ENCODE peak calls at places on chromosomes 11 and 22, in seven cellular contexts. F, J, K, W, L, A and P are unnamed samples.
A peak's percentile ranks its signal among the peaks of the same experiment; 100 is the strongest.

GRCh38 chr11:133669371-133670046 is 137.2 kb upstream of the OPCML start:
- DNase-seq in K (no peak), J (peak; percentile 28), W (no peak), L (no peak), F (no peak), A (no peak), P (no peak)

GRCh38 chr11:63905179-63905578 is 11.8 kb downstream of the RCOR2 start:
- DNase-seq in F (no peak), K (no peak), W (no peak), A (no peak), L (no peak), J (no peak), P (no peak)

GRCh38 chr22:44363214-44363979 is 50.6 kb upstream of the SHISAL1 start:
- DNase-seq in A (no peak), F (peak; percentile 14), W (peak; percentile 88), L (no peak), K (peak; percentile 99), J (no peak), P (peak; percentile 92)

GRCh38 chr11:119995730-119996491 is 142.0 kb downstream of the TRIM29 start:
- DNase-seq in K (no peak), J (no peak), L (no peak), W (no peak), F (no peak), A (no peak), P (no peak)

GRCh38 chr11:44936527-44936926 is 14.2 kb downstream of the TP53I11 start:
- DNase-seq in K (peak; percentile 86), L (peak; percentile 78), J (peak; percentile 74), F (peak; percentile 50), A (peak; percentile 80), W (peak; percentile 79), P (peak; percentile 78)

GRCh38 chr11:93537767-93538261 is 5.4 kb downstream of the SMCO4 start:
- DNase-seq in J (no peak), W (peak; percentile 78), K (peak; percentile 14), L (no peak), F (no peak), A (no peak), P (no peak)

GRCh38 chr22:19120829-19121630 is 1.2 kb downstream of the DGCR2 start:
- DNase-seq in W (peak; percentile 64), J (peak; percentile 46), K (no peak), L (no peak), F (peak; percentile 63), A (no peak), P (peak; percentile 28)

GRCh38 chr22:36341640-36342041 is 46.1 kb downstream of the MYH9 start:
- DNase-seq in J (no peak), L (no peak), W (no peak), A (no peak), F (peak; percentile 81), K (no peak), P (no peak)

GRCh38 chr11:134664447-134664846 is 252.4 kb upstream of the B3GAT1 start:
- DNase-seq in A (peak; percentile 46), J (no peak), W (no peak), L (no peak), F (no peak), K (no peak), P (no peak)

GRCh38 chr22:43260346-43260745 is 73.4 kb upstream of the TTLL12 start:
- DNase-seq in A (no peak), F (no peak), J (no peak), L (no peak), K (no peak), W (no peak), P (no peak)

GRCh38 chr11:73981051-73981805 is 1.4 kb downstream of the UCP2 start:
- DNase-seq in W (no peak), L (peak; percentile 31), J (no peak), A (no peak), F (no peak), K (no peak), P (no peak)

GRCh38 chr22:31603574-31603973 is 58.4 kb downstream of the PISD start:
- DNase-seq in K (no peak), F (no peak), A (no peak), W (no peak), J (no peak), L (no peak), P (no peak)

GRCh38 chr22:21022955-21023614 is 8.1 kb downstream of the P2RX6 start:
- DNase-seq in W (no peak), J (no peak), K (no peak), F (no peak), A (no peak), L (no peak), P (no peak)

GRCh38 chr11:32092581-32093170 is 1.8 kb downstream of the RCN1 start:
- DNase-seq in J (peak; percentile 69), A (no peak), K (no peak), F (peak; percentile 59), L (no peak), W (no peak), P (no peak)

GRCh38 chr11:5275369-5276110 is 5.8 kb upstream of the HBE1 start:
- DNase-seq in J (no peak), F (no peak), K (peak; percentile 9), A (no peak), L (no peak), W (no peak), P (no peak)

GRCh38 chr11:95156916-95157568 is 67.4 kb downstream of the ENDOD1 start:
- DNase-seq in L (no peak), A (no peak), J (no peak), F (no peak), W (no peak), K (peak; percentile 39), P (no peak)

GRCh38 chr11:74568028-74568427 is 24.4 kb upstream of the POLD3 start:
- DNase-seq in L (no peak), W (no peak), F (no peak), A (no peak), K (no peak), J (no peak), P (no peak)

GRCh38 chr11:59151761-59152160 is 9.1 kb downstream of the FAM111A start:
- DNase-seq in W (no peak), L (peak; percentile 44), A (no peak), K (no peak), F (no peak), J (no peak), P (no peak)

GRCh38 chr11:8085006-8085645 is 4.1 kb downstream of the TUB start:
- DNase-seq in K (no peak), A (no peak), J (no peak), L (no peak), F (no peak), W (no peak), P (no peak)

GRCh38 chr22:19942071-19942885 is 660 bp upstream of the TXNRD2 start:
- DNase-seq in F (no peak), J (no peak), W (no peak), K (peak; percentile 80), L (peak; percentile 10), A (peak; percentile 55), P (peak; percentile 56)

GRCh38 chr11:65883058-65883761 is 3.6 kb downstream of the CTSW start:
- DNase-seq in W (no peak), F (no peak), K (no peak), A (no peak), L (no peak), J (no peak), P (no peak)

GRCh38 chr11:73453562-73453961 is 77.4 kb downstream of the RELT start:
- DNase-seq in L (no peak), K (peak; percentile 83), W (no peak), J (no peak), A (no peak), F (no peak), P (no peak)

GRCh38 chr11:64372802-64373597 is 14.0 kb downstream of the RPS6KA4 start:
- DNase-seq in A (no peak), L (no peak), W (no peak), K (no peak), J (no peak), F (peak; percentile 51), P (no peak)

GRCh38 chr11:16215352-16215751 is 141.0 kb downstream of the SOX6 start:
- DNase-seq in W (no peak), K (no peak), L (no peak), A (no peak), J (no peak), F (no peak), P (no peak)

GRCh38 chr11:115530752-115531151 is 26.5 kb upstream of the CADM1 start:
- DNase-seq in L (no peak), J (peak; percentile 47), A (no peak), F (no peak), W (no peak), K (no peak), P (no peak)
- TF ChIP-seq CTCF in L (no peak), J (peak; percentile 57), A (no peak), F (peak; percentile 69), W (no peak), K (no peak), P (peak; percentile 21)

GRCh38 chr11:70796601-70797000 is 398.3 kb downstream of the CTTN start:
- DNase-seq in K (no peak), L (no peak), F (no peak), J (peak; percentile 16), W (no peak), A (no peak), P (no peak)

GRCh38 chr11:70798296-70798695 is 400.0 kb downstream of the CTTN start:
- DNase-seq in J (no peak), K (no peak), L (no peak), W (no peak), A (no peak), F (no peak), P (no peak)

GRCh38 chr11:70802185-70802584 is 403.9 kb downstream of the CTTN start:
- DNase-seq in F (no peak), W (no peak), K (no peak), L (no peak), J (no peak), A (no peak), P (no peak)

GRCh38 chr11:70804174-70804855 is 406.0 kb downstream of the CTTN start:
- DNase-seq in L (no peak), K (no peak), F (no peak), W (no peak), A (no peak), J (no peak), P (no peak)

DNA sequence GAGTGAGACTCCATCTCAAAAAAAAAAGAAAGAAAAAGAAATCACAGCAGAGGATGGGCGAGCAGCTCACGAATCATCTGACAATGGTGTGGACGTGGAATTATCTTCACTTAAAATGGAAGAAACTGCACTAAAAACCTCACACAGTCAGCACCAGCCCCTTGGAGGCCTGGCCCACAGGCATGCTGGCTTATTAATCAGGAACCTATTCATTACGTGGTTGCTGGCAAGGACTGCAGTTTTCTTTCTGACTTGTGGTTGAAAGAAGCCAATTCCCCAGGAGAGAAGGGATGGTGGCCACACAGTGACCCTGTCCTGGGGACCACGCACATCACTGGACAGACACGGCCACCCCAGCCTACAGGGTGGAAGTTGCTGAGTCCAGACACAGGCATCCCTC is 401.1 kb downstream of the CTTN start:
- DNase-seq in F (no peak), W (no peak), K (peak; percentile 17), J (no peak), A (no peak), L (no peak), P (peak; percentile 58)
- H3K27ac ChIP-seq in F (no peak overlapping the region), W (no peak overlapping the region), K (no peak overlapping the region), J (no peak overlapping the region), A (no peak overlapping the region), L (no peak overlapping the region), P (no peak overlapping the region)

GRCh38 chr11:86934933-86935579 is 20.1 kb downstream of the FZD4 start:
- DNase-seq in F (no peak), A (no peak), L (no peak), J (no peak), W (no peak), K (no peak), P (no peak)
- H3K36me3 ChIP-seq in F (no peaks in the 10 kb centered on the region), A (no peaks in the 10 kb centered on the region), L (no peaks in the 10 kb centered on the region), J (no peaks in the 10 kb centered on the region), W (no peaks in the 10 kb centered on the region), K (no peaks in the 10 kb centered on the region), P (no peaks in the 10 kb centered on the region)

GRCh38 chr11:113774174-113774503 is 647 bp upstream of the ZW10 start:
- DNase-seq in A (no peak), W (no peak), J (no peak), L (no peak), F (no peak), K (no peak), P (no peak)
- TF ChIP-seq CTCF in A (no peak), W (no peak), J (no peak), L (no peak), F (no peak), K (no peak), P (no peak)